ENCODE peak calls at places on chromosomes 13 and 19, in ten cellular contexts. One of them, this sample, is unnamed. For H3K9me3, the result is how much of the 10 kb centered on the place peaks cover.

GRCh38 chr19:41328157-41328817 is 18.3 kb downstream of the CCDC97 start:
- DNase-seq in tibial artery: peak
- DNase-seq in psoas muscle: no peak
- DNase-seq in GM12878: no peak
- DNase-seq in colonic mucosa: no peak
- DNase-seq in fibroblast of lung: peak
- DNase-seq in left lung: no peak
- DNase-seq in pancreas: no peak
- DNase-seq in thyroid gland: no peak
- DNase-seq in esophagus squamous epithelium: no peak
- DNase-seq in this sample: no peak

GRCh38 chr13:113631341-113632095 is 26.5 kb downstream of the ATP4B start:
- DNase-seq in GM12878: no peak
- DNase-seq in thyroid gland: no peak
- DNase-seq in psoas muscle: no peak
- DNase-seq in esophagus squamous epithelium: no peak
- DNase-seq in left lung: peak
- DNase-seq in pancreas: no peak
- DNase-seq in fibroblast of lung: no peak
- DNase-seq in colonic mucosa: no peak
- DNase-seq in tibial artery: no peak
- DNase-seq in this sample: no peak

GRCh38 chr13:79621449-79621848 is 140.5 kb downstream of the NDFIP2 start:
- DNase-seq in fibroblast of lung: no peak
- DNase-seq in pancreas: no peak
- DNase-seq in esophagus squamous epithelium: no peak
- DNase-seq in colonic mucosa: no peak
- DNase-seq in tibial artery: no peak
- DNase-seq in psoas muscle: no peak
- DNase-seq in GM12878: no peak
- DNase-seq in left lung: no peak
- DNase-seq in thyroid gland: no peak
- DNase-seq in this sample: no peak

GRCh38 chr13:44237276-44237767 is 136.3 kb upstream of the SERP2 start:
- DNase-seq in colonic mucosa: peak
- DNase-seq in esophagus squamous epithelium: no peak
- DNase-seq in GM12878: peak
- DNase-seq in tibial artery: peak
- DNase-seq in thyroid gland: peak
- DNase-seq in psoas muscle: peak
- DNase-seq in pancreas: peak
- DNase-seq in fibroblast of lung: peak
- DNase-seq in left lung: peak
- DNase-seq in this sample: peak

GRCh38 chr13:30696278-30697176 is 38.8 kb upstream of the ALOX5AP start:
- DNase-seq in esophagus squamous epithelium: no peak
- DNase-seq in colonic mucosa: peak
- DNase-seq in psoas muscle: peak
- DNase-seq in pancreas: no peak
- DNase-seq in GM12878: no peak
- DNase-seq in tibial artery: peak
- DNase-seq in fibroblast of lung: peak
- DNase-seq in left lung: peak
- DNase-seq in thyroid gland: no peak
- DNase-seq in this sample: no peak

GRCh38 chr13:102399791-102400618 is 1.8 kb downstream of the FGF14 start:
- DNase-seq in psoas muscle: peak
- DNase-seq in tibial artery: no peak
- DNase-seq in colonic mucosa: no peak
- DNase-seq in fibroblast of lung: no peak
- DNase-seq in left lung: no peak
- DNase-seq in pancreas: peak
- DNase-seq in esophagus squamous epithelium: no peak
- DNase-seq in thyroid gland: peak
- DNase-seq in GM12878: no peak
- DNase-seq in this sample: no peak

GRCh38 chr13:29845440-29846056 is 4.9 kb downstream of the UBL3 start:
- DNase-seq in thyroid gland: no peak
- DNase-seq in colonic mucosa: no peak
- DNase-seq in GM12878: no peak
- DNase-seq in esophagus squamous epithelium: no peak
- DNase-seq in psoas muscle: no peak
- DNase-seq in fibroblast of lung: peak
- DNase-seq in left lung: no peak
- DNase-seq in pancreas: no peak
- DNase-seq in tibial artery: no peak
- DNase-seq in this sample: no peak

GRCh38 chr19:47582320-47582909 is 9.5 kb upstream of the ZNF541 start:
- DNase-seq in colonic mucosa: no peak
- DNase-seq in fibroblast of lung: peak
- DNase-seq in pancreas: no peak
- DNase-seq in GM12878: no peak
- DNase-seq in tibial artery: no peak
- DNase-seq in thyroid gland: no peak
- DNase-seq in left lung: no peak
- DNase-seq in esophagus squamous epithelium: no peak
- DNase-seq in psoas muscle: no peak
- DNase-seq in this sample: peak

GRCh38 chr19:8487137-8487851 is 15.1 kb downstream of the PRAM1 start:
- DNase-seq in left lung: peak
- DNase-seq in esophagus squamous epithelium: no peak
- DNase-seq in fibroblast of lung: no peak
- DNase-seq in thyroid gland: no peak
- DNase-seq in GM12878: no peak
- DNase-seq in colonic mucosa: no peak
- DNase-seq in psoas muscle: no peak
- DNase-seq in pancreas: no peak
- DNase-seq in tibial artery: peak
- DNase-seq in this sample: no peak

GRCh38 chr13:23715762-23716235 is 145.6 kb downstream of the TNFRSF19 start:
- DNase-seq in fibroblast of lung: no peak
- DNase-seq in esophagus squamous epithelium: no peak
- DNase-seq in thyroid gland: peak
- DNase-seq in pancreas: no peak
- DNase-seq in left lung: no peak
- DNase-seq in GM12878: no peak
- DNase-seq in tibial artery: no peak
- DNase-seq in psoas muscle: no peak
- DNase-seq in colonic mucosa: no peak
- DNase-seq in this sample: no peak

GRCh38 chr13:79799466-79799865 is 318.5 kb downstream of the NDFIP2 start:
- DNase-seq in psoas muscle: no peak
- DNase-seq in esophagus squamous epithelium: no peak
- DNase-seq in pancreas: no peak
- DNase-seq in fibroblast of lung: no peak
- DNase-seq in colonic mucosa: no peak
- DNase-seq in thyroid gland: no peak
- DNase-seq in left lung: no peak
- DNase-seq in tibial artery: no peak
- DNase-seq in GM12878: no peak
- DNase-seq in this sample: no peak

GRCh38 chr19:49746206-49746958 is 16.7 kb downstream of the TSKS start:
- DNase-seq in esophagus squamous epithelium: no peak
- DNase-seq in pancreas: no peak
- DNase-seq in fibroblast of lung: peak
- DNase-seq in tibial artery: no peak
- DNase-seq in psoas muscle: peak
- DNase-seq in left lung: peak
- DNase-seq in colonic mucosa: peak
- DNase-seq in thyroid gland: no peak
- DNase-seq in GM12878: no peak
- DNase-seq in this sample: peak

GRCh38 chr13:46604226-46604968 is 51.4 kb downstream of the LRCH1 start:
- DNase-seq in GM12878: no peak
- DNase-seq in esophagus squamous epithelium: no peak
- DNase-seq in thyroid gland: no peak
- DNase-seq in psoas muscle: no peak
- DNase-seq in colonic mucosa: no peak
- DNase-seq in pancreas: no peak
- DNase-seq in left lung: no peak
- DNase-seq in fibroblast of lung: no peak
- DNase-seq in tibial artery: no peak
- DNase-seq in this sample: no peak

GRCh38 chr13:46600943-46601311 is 48.0 kb downstream of the LRCH1 start:
- DNase-seq in colonic mucosa: no peak
- DNase-seq in pancreas: no peak
- DNase-seq in GM12878: no peak
- DNase-seq in tibial artery: no peak
- DNase-seq in esophagus squamous epithelium: no peak
- DNase-seq in psoas muscle: no peak
- DNase-seq in left lung: no peak
- DNase-seq in thyroid gland: no peak
- DNase-seq in fibroblast of lung: no peak
- DNase-seq in this sample: no peak

GRCh38 chr13:46602531-46602930 is 49.6 kb downstream of the LRCH1 start:
- DNase-seq in esophagus squamous epithelium: no peak
- DNase-seq in tibial artery: no peak
- DNase-seq in fibroblast of lung: no peak
- DNase-seq in colonic mucosa: no peak
- DNase-seq in pancreas: no peak
- DNase-seq in psoas muscle: no peak
- DNase-seq in GM12878: no peak
- DNase-seq in thyroid gland: no peak
- DNase-seq in left lung: no peak
- DNase-seq in this sample: no peak

GRCh38 chr13:46605089-46605488 is 52.1 kb downstream of the LRCH1 start:
- DNase-seq in psoas muscle: no peak
- DNase-seq in tibial artery: no peak
- DNase-seq in colonic mucosa: no peak
- DNase-seq in fibroblast of lung: peak
- DNase-seq in pancreas: no peak
- DNase-seq in left lung: no peak
- DNase-seq in esophagus squamous epithelium: no peak
- DNase-seq in GM12878: no peak
- DNase-seq in thyroid gland: peak
- DNase-seq in this sample: no peak

GRCh38 chr13:46603165-46603603 is 50.2 kb downstream of the LRCH1 start:
- DNase-seq in pancreas: no peak
- DNase-seq in fibroblast of lung: no peak
- DNase-seq in tibial artery: no peak
- DNase-seq in psoas muscle: no peak
- DNase-seq in left lung: no peak
- DNase-seq in thyroid gland: no peak
- DNase-seq in colonic mucosa: peak
- DNase-seq in GM12878: no peak
- DNase-seq in esophagus squamous epithelium: no peak
- DNase-seq in this sample: no peak
- TF ChIP-seq CTCF in pancreas: no peak
- TF ChIP-seq CTCF in fibroblast of lung: peak
- TF ChIP-seq CTCF in tibial artery: no peak
- TF ChIP-seq CTCF in psoas muscle: no peak
- TF ChIP-seq CTCF in left lung: no peak
- TF ChIP-seq CTCF in thyroid gland: no peak
- TF ChIP-seq CTCF in colonic mucosa: no peak
- TF ChIP-seq CTCF in GM12878: peak
- TF ChIP-seq CTCF in esophagus squamous epithelium: no peak
- TF ChIP-seq CTCF in this sample: peak

GRCh38 chr13:19155321-19155861 is 26.2 kb downstream of the TUBA3C start:
- DNase-seq in tibial artery: no peak
- DNase-seq in pancreas: no peak
- DNase-seq in esophagus squamous epithelium: no peak
- DNase-seq in thyroid gland: no peak
- DNase-seq in fibroblast of lung: no peak
- DNase-seq in GM12878: no peak
- DNase-seq in colonic mucosa: no peak
- DNase-seq in left lung: no peak
- DNase-seq in psoas muscle: no peak
- DNase-seq in this sample: no peak
- H3K9me3 ChIP-seq in tibial artery: under half
- H3K9me3 ChIP-seq in pancreas: under half
- H3K9me3 ChIP-seq in esophagus squamous epithelium: under half
- H3K9me3 ChIP-seq in thyroid gland: under half
- H3K9me3 ChIP-seq in fibroblast of lung: under half
- H3K9me3 ChIP-seq in GM12878: under half
- H3K9me3 ChIP-seq in colonic mucosa: under half
- H3K9me3 ChIP-seq in left lung: under half
- H3K9me3 ChIP-seq in psoas muscle: under half
- H3K9me3 ChIP-seq in this sample: under half

DNA sequence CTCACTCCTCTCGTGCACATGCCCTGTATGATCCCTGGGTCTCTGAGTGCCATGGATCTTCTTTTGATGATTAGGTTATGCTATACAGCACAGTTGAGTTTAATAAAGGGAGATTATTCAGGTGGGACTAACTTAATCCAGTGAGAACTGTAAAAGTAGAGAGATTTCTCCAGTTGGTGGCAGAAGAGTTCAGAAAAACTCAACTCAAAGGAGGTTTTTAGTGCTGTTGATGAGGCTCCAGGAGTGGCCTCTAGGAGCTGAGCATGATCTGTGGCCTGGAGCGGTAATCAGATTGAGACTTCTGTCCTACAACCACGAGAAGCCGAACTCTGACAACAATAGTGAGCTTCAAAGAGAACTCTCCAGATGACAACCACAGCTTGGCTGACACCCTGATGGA is 413.5 kb downstream of the ZNF536 start:
- DNase-seq in GM12878: no peak
- DNase-seq in colonic mucosa: no peak
- DNase-seq in pancreas: no peak
- DNase-seq in fibroblast of lung: no peak
- DNase-seq in psoas muscle: no peak
- DNase-seq in left lung: no peak
- DNase-seq in esophagus squamous epithelium: no peak
- DNase-seq in tibial artery: no peak
- DNase-seq in thyroid gland: no peak
- DNase-seq in this sample: no peak
- TF ChIP-seq CTCF in GM12878: no peak
- TF ChIP-seq CTCF in colonic mucosa: no peak
- TF ChIP-seq CTCF in pancreas: no peak
- TF ChIP-seq CTCF in fibroblast of lung: no peak
- TF ChIP-seq CTCF in psoas muscle: no peak
- TF ChIP-seq CTCF in left lung: no peak
- TF ChIP-seq CTCF in esophagus squamous epithelium: no peak
- TF ChIP-seq CTCF in tibial artery: no peak
- TF ChIP-seq CTCF in thyroid gland: no peak
- TF ChIP-seq CTCF in this sample: no peak

DNA sequence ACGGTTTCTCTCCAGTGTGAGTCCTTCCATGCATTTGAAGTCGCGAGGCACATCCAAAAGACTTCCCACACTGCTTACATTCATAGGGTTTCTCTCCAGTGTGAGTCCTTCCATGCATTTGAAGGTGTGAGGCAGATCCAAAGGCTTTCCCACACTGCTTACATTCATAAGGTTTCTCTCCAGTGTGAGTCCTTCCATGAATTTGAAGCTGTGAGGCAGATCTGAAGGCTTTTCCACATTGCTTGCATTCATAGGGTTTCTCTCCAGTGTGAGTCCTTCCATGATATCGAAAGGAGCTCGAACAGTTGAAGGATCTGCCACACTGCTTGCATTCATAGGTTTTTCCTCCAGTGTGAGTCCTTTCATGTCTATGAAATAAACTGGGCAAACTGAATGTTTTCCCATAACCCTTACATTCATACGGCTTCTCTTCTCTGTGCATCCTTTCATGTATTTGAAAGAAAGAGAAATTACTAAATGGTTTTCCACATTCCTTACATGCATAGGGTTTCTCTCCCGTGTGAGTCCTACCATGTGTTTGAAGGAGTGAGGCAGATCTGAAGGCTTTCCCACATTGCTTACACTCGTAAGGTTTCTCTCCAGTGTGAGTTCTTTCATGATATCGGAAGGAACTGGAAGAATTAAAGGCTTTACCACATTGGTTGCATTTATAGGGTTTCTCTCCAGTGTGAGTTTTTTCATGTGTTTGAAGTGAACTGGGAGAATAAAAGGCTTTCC is 20.3 kb downstream of the ZNF433 start:
- DNase-seq in fibroblast of lung: peak
- DNase-seq in tibial artery: no peak
- DNase-seq in esophagus squamous epithelium: no peak
- DNase-seq in pancreas: no peak
- DNase-seq in left lung: no peak
- DNase-seq in GM12878: no peak
- DNase-seq in colonic mucosa: no peak
- DNase-seq in psoas muscle: no peak
- DNase-seq in thyroid gland: no peak
- DNase-seq in this sample: no peak
- H3K9me3 ChIP-seq in fibroblast of lung: under half
- H3K9me3 ChIP-seq in tibial artery: under half
- H3K9me3 ChIP-seq in esophagus squamous epithelium: under half
- H3K9me3 ChIP-seq in pancreas: under half
- H3K9me3 ChIP-seq in left lung: under half
- H3K9me3 ChIP-seq in GM12878: under half
- H3K9me3 ChIP-seq in colonic mucosa: under half
- H3K9me3 ChIP-seq in psoas muscle: half or more
- H3K9me3 ChIP-seq in thyroid gland: under half
- H3K9me3 ChIP-seq in this sample: half or more